ENCODE peak calls at places on chromosome 10, in eight cellular contexts. One of them, this sample, is unnamed.

GRCh38 chr10:3091346-3091787 is 24.0 kb downstream of the PFKP start:
- DNase-seq in germinal center: no peak
- DNase-seq in GM12865: peak
- DNase-seq in suprapubic skin: no peak
- DNase-seq in stimulated activated CD8-positive, alpha-beta memory T cell treated with anti-CD3 and anti-CD28 coated beads, Interleukin-2, amount 100 ng/mL, for 48 hours: no peak
- DNase-seq in Caki2: peak
- DNase-seq in gastrocnemius medialis: no peak
- DNase-seq in activated CD4-positive, alpha-beta T cell treated with anti-CD3 and anti-CD28 coated beads for 36 hours: peak
- DNase-seq in this sample: no peak

GRCh38 chr10:14416308-14416700 is 85.6 kb upstream of the FRMD4A start:
- DNase-seq in stimulated activated CD8-positive, alpha-beta memory T cell treated with anti-CD3 and anti-CD28 coated beads, Interleukin-2, amount 100 ng/mL, for 48 hours: no peak
- DNase-seq in GM12865: no peak
- DNase-seq in activated CD4-positive, alpha-beta T cell treated with anti-CD3 and anti-CD28 coated beads for 36 hours: no peak
- DNase-seq in Caki2: no peak
- DNase-seq in germinal center: no peak
- DNase-seq in gastrocnemius medialis: no peak
- DNase-seq in suprapubic skin: no peak
- DNase-seq in this sample: no peak

GRCh38 chr10:76403876-76404275 is 972.5 kb downstream of the LRMDA start:
- DNase-seq in GM12865: no peak
- DNase-seq in germinal center: no peak
- DNase-seq in Caki2: no peak
- DNase-seq in gastrocnemius medialis: no peak
- DNase-seq in activated CD4-positive, alpha-beta T cell treated with anti-CD3 and anti-CD28 coated beads for 36 hours: no peak
- DNase-seq in suprapubic skin: no peak
- DNase-seq in stimulated activated CD8-positive, alpha-beta memory T cell treated with anti-CD3 and anti-CD28 coated beads, Interleukin-2, amount 100 ng/mL, for 48 hours: no peak
- DNase-seq in this sample: no peak

GRCh38 chr10:10658157-10658556 is 359.5 kb upstream of the CELF2 start:
- DNase-seq in suprapubic skin: no peak
- DNase-seq in GM12865: no peak
- DNase-seq in Caki2: no peak
- DNase-seq in activated CD4-positive, alpha-beta T cell treated with anti-CD3 and anti-CD28 coated beads for 36 hours: no peak
- DNase-seq in gastrocnemius medialis: no peak
- DNase-seq in germinal center: no peak
- DNase-seq in stimulated activated CD8-positive, alpha-beta memory T cell treated with anti-CD3 and anti-CD28 coated beads, Interleukin-2, amount 100 ng/mL, for 48 hours: no peak
- DNase-seq in this sample: no peak

GRCh38 chr10:31593124-31593523 is 274.1 kb downstream of the ZEB1 start:
- DNase-seq in suprapubic skin: no peak
- DNase-seq in gastrocnemius medialis: no peak
- DNase-seq in GM12865: no peak
- DNase-seq in germinal center: no peak
- DNase-seq in stimulated activated CD8-positive, alpha-beta memory T cell treated with anti-CD3 and anti-CD28 coated beads, Interleukin-2, amount 100 ng/mL, for 48 hours: no peak
- DNase-seq in Caki2: no peak
- DNase-seq in activated CD4-positive, alpha-beta T cell treated with anti-CD3 and anti-CD28 coated beads for 36 hours: no peak
- DNase-seq in this sample: no peak

GRCh38 chr10:16923309-16923708 is 106.1 kb upstream of the RSU1 start:
- DNase-seq in suprapubic skin: no peak
- DNase-seq in gastrocnemius medialis: no peak
- DNase-seq in Caki2: no peak
- DNase-seq in stimulated activated CD8-positive, alpha-beta memory T cell treated with anti-CD3 and anti-CD28 coated beads, Interleukin-2, amount 100 ng/mL, for 48 hours: no peak
- DNase-seq in germinal center: no peak
- DNase-seq in activated CD4-positive, alpha-beta T cell treated with anti-CD3 and anti-CD28 coated beads for 36 hours: no peak
- DNase-seq in GM12865: no peak
- DNase-seq in this sample: no peak

GRCh38 chr10:27890971-27891370 is 107.9 kb downstream of the ODAD2 start:
- DNase-seq in Caki2: peak
- DNase-seq in gastrocnemius medialis: no peak
- DNase-seq in germinal center: no peak
- DNase-seq in suprapubic skin: no peak
- DNase-seq in activated CD4-positive, alpha-beta T cell treated with anti-CD3 and anti-CD28 coated beads for 36 hours: no peak
- DNase-seq in GM12865: no peak
- DNase-seq in stimulated activated CD8-positive, alpha-beta memory T cell treated with anti-CD3 and anti-CD28 coated beads, Interleukin-2, amount 100 ng/mL, for 48 hours: no peak
- DNase-seq in this sample: no peak

GRCh38 chr10:1173091-1173490 is 116.9 kb downstream of the WDR37 start:
- DNase-seq in activated CD4-positive, alpha-beta T cell treated with anti-CD3 and anti-CD28 coated beads for 36 hours: no peak
- DNase-seq in stimulated activated CD8-positive, alpha-beta memory T cell treated with anti-CD3 and anti-CD28 coated beads, Interleukin-2, amount 100 ng/mL, for 48 hours: no peak
- DNase-seq in germinal center: no peak
- DNase-seq in GM12865: no peak
- DNase-seq in suprapubic skin: no peak
- DNase-seq in gastrocnemius medialis: no peak
- DNase-seq in Caki2: no peak
- DNase-seq in this sample: no peak

GRCh38 chr10:5697342-5697741 is 12.7 kb downstream of the TASOR2 start:
- DNase-seq in germinal center: no peak
- DNase-seq in activated CD4-positive, alpha-beta T cell treated with anti-CD3 and anti-CD28 coated beads for 36 hours: no peak
- DNase-seq in suprapubic skin: no peak
- DNase-seq in GM12865: no peak
- DNase-seq in Caki2: no peak
- DNase-seq in gastrocnemius medialis: no peak
- DNase-seq in stimulated activated CD8-positive, alpha-beta memory T cell treated with anti-CD3 and anti-CD28 coated beads, Interleukin-2, amount 100 ng/mL, for 48 hours: no peak
- DNase-seq in this sample: no peak

GRCh38 chr10:118624747-118625146 is 29.3 kb upstream of the PRLHR start:
- DNase-seq in gastrocnemius medialis: no peak
- DNase-seq in suprapubic skin: no peak
- DNase-seq in activated CD4-positive, alpha-beta T cell treated with anti-CD3 and anti-CD28 coated beads for 36 hours: no peak
- DNase-seq in GM12865: no peak
- DNase-seq in germinal center: no peak
- DNase-seq in stimulated activated CD8-positive, alpha-beta memory T cell treated with anti-CD3 and anti-CD28 coated beads, Interleukin-2, amount 100 ng/mL, for 48 hours: no peak
- DNase-seq in Caki2: no peak
- DNase-seq in this sample: no peak

GRCh38 chr10:111784386-111784785 is 399.2 kb downstream of the GPAM start:
- DNase-seq in gastrocnemius medialis: no peak
- DNase-seq in suprapubic skin: no peak
- DNase-seq in activated CD4-positive, alpha-beta T cell treated with anti-CD3 and anti-CD28 coated beads for 36 hours: no peak
- DNase-seq in GM12865: no peak
- DNase-seq in germinal center: no peak
- DNase-seq in stimulated activated CD8-positive, alpha-beta memory T cell treated with anti-CD3 and anti-CD28 coated beads, Interleukin-2, amount 100 ng/mL, for 48 hours: no peak
- DNase-seq in Caki2: no peak
- DNase-seq in this sample: no peak

GRCh38 chr10:124611738-124612137 is 132.4 kb downstream of the FAM53B start:
- DNase-seq in gastrocnemius medialis: no peak
- DNase-seq in stimulated activated CD8-positive, alpha-beta memory T cell treated with anti-CD3 and anti-CD28 coated beads, Interleukin-2, amount 100 ng/mL, for 48 hours: peak
- DNase-seq in GM12865: peak
- DNase-seq in Caki2: no peak
- DNase-seq in germinal center: no peak
- DNase-seq in suprapubic skin: no peak
- DNase-seq in activated CD4-positive, alpha-beta T cell treated with anti-CD3 and anti-CD28 coated beads for 36 hours: peak
- DNase-seq in this sample: no peak

GRCh38 chr10:72328045-72328828 is 26.5 kb downstream of the DNAJB12 start:
- DNase-seq in activated CD4-positive, alpha-beta T cell treated with anti-CD3 and anti-CD28 coated beads for 36 hours: peak
- DNase-seq in germinal center: no peak
- DNase-seq in suprapubic skin: no peak
- DNase-seq in Caki2: peak
- DNase-seq in GM12865: peak
- DNase-seq in stimulated activated CD8-positive, alpha-beta memory T cell treated with anti-CD3 and anti-CD28 coated beads, Interleukin-2, amount 100 ng/mL, for 48 hours: no peak
- DNase-seq in gastrocnemius medialis: peak
- DNase-seq in this sample: peak

GRCh38 chr10:37490266-37490665 is 364.9 kb downstream of the ANKRD30A start:
- DNase-seq in Caki2: no peak
- DNase-seq in activated CD4-positive, alpha-beta T cell treated with anti-CD3 and anti-CD28 coated beads for 36 hours: no peak
- DNase-seq in GM12865: peak
- DNase-seq in germinal center: no peak
- DNase-seq in suprapubic skin: no peak
- DNase-seq in gastrocnemius medialis: no peak
- DNase-seq in stimulated activated CD8-positive, alpha-beta memory T cell treated with anti-CD3 and anti-CD28 coated beads, Interleukin-2, amount 100 ng/mL, for 48 hours: no peak
- DNase-seq in this sample: no peak

GRCh38 chr10:32244011-32244410 is 102.9 kb downstream of the EPC1 start:
- DNase-seq in activated CD4-positive, alpha-beta T cell treated with anti-CD3 and anti-CD28 coated beads for 36 hours: no peak
- DNase-seq in gastrocnemius medialis: no peak
- DNase-seq in stimulated activated CD8-positive, alpha-beta memory T cell treated with anti-CD3 and anti-CD28 coated beads, Interleukin-2, amount 100 ng/mL, for 48 hours: no peak
- DNase-seq in GM12865: no peak
- DNase-seq in germinal center: no peak
- DNase-seq in Caki2: no peak
- DNase-seq in suprapubic skin: no peak
- DNase-seq in this sample: no peak

GRCh38 chr10:33473688-33474087 is 139.2 kb upstream of the NRP1 start:
- DNase-seq in GM12865: no peak
- DNase-seq in stimulated activated CD8-positive, alpha-beta memory T cell treated with anti-CD3 and anti-CD28 coated beads, Interleukin-2, amount 100 ng/mL, for 48 hours: no peak
- DNase-seq in gastrocnemius medialis: no peak
- DNase-seq in germinal center: no peak
- DNase-seq in activated CD4-positive, alpha-beta T cell treated with anti-CD3 and anti-CD28 coated beads for 36 hours: no peak
- DNase-seq in Caki2: no peak
- DNase-seq in suprapubic skin: no peak
- DNase-seq in this sample: no peak

GRCh38 chr10:114658175-114658574 is at the start of gene ABLIM1:
- DNase-seq in suprapubic skin: no peak
- DNase-seq in stimulated activated CD8-positive, alpha-beta memory T cell treated with anti-CD3 and anti-CD28 coated beads, Interleukin-2, amount 100 ng/mL, for 48 hours: no peak
- DNase-seq in germinal center: no peak
- DNase-seq in GM12865: no peak
- DNase-seq in activated CD4-positive, alpha-beta T cell treated with anti-CD3 and anti-CD28 coated beads for 36 hours: no peak
- DNase-seq in Caki2: no peak
- DNase-seq in gastrocnemius medialis: no peak
- DNase-seq in this sample: no peak

GRCh38 chr10:125283191-125283590 is 122.8 kb upstream of the CTBP2 start:
- DNase-seq in stimulated activated CD8-positive, alpha-beta memory T cell treated with anti-CD3 and anti-CD28 coated beads, Interleukin-2, amount 100 ng/mL, for 48 hours: no peak
- DNase-seq in GM12865: no peak
- DNase-seq in activated CD4-positive, alpha-beta T cell treated with anti-CD3 and anti-CD28 coated beads for 36 hours: no peak
- DNase-seq in germinal center: no peak
- DNase-seq in Caki2: no peak
- DNase-seq in gastrocnemius medialis: no peak
- DNase-seq in suprapubic skin: no peak
- DNase-seq in this sample: no peak

GRCh38 chr10:132175401-132175800 is 11.3 kb upstream of the DPYSL4 start:
- DNase-seq in gastrocnemius medialis: no peak
- DNase-seq in stimulated activated CD8-positive, alpha-beta memory T cell treated with anti-CD3 and anti-CD28 coated beads, Interleukin-2, amount 100 ng/mL, for 48 hours: no peak
- DNase-seq in germinal center: no peak
- DNase-seq in suprapubic skin: no peak
- DNase-seq in GM12865: no peak
- DNase-seq in Caki2: no peak
- DNase-seq in activated CD4-positive, alpha-beta T cell treated with anti-CD3 and anti-CD28 coated beads for 36 hours: no peak
- DNase-seq in this sample: no peak

GRCh38 chr10:43574035-43574892 is at the start of gene ZNF239:
- DNase-seq in suprapubic skin: peak
- DNase-seq in GM12865: peak
- DNase-seq in stimulated activated CD8-positive, alpha-beta memory T cell treated with anti-CD3 and anti-CD28 coated beads, Interleukin-2, amount 100 ng/mL, for 48 hours: peak
- DNase-seq in Caki2: peak
- DNase-seq in germinal center: peak
- DNase-seq in gastrocnemius medialis: peak
- DNase-seq in activated CD4-positive, alpha-beta T cell treated with anti-CD3 and anti-CD28 coated beads for 36 hours: peak
- DNase-seq in this sample: peak

GRCh38 chr10:17438583-17438982 is 15.8 kb downstream of the ST8SIA6 start:
- DNase-seq in gastrocnemius medialis: no peak
- DNase-seq in GM12865: no peak
- DNase-seq in activated CD4-positive, alpha-beta T cell treated with anti-CD3 and anti-CD28 coated beads for 36 hours: no peak
- DNase-seq in germinal center: no peak
- DNase-seq in Caki2: no peak
- DNase-seq in suprapubic skin: no peak
- DNase-seq in stimulated activated CD8-positive, alpha-beta memory T cell treated with anti-CD3 and anti-CD28 coated beads, Interleukin-2, amount 100 ng/mL, for 48 hours: no peak
- DNase-seq in this sample: no peak

GRCh38 chr10:96832721-96833219 is 672 bp downstream of the LCOR start:
- DNase-seq in stimulated activated CD8-positive, alpha-beta memory T cell treated with anti-CD3 and anti-CD28 coated beads, Interleukin-2, amount 100 ng/mL, for 48 hours: peak
- DNase-seq in activated CD4-positive, alpha-beta T cell treated with anti-CD3 and anti-CD28 coated beads for 36 hours: peak
- DNase-seq in GM12865: peak
- DNase-seq in suprapubic skin: peak
- DNase-seq in germinal center: peak
- DNase-seq in Caki2: no peak
- DNase-seq in gastrocnemius medialis: peak
- DNase-seq in this sample: peak

GRCh38 chr10:1094112-1095057 is 38.2 kb downstream of the WDR37 start:
- DNase-seq in gastrocnemius medialis: no peak
- DNase-seq in suprapubic skin: no peak
- DNase-seq in germinal center: no peak
- DNase-seq in Caki2: no peak
- DNase-seq in GM12865: peak
- DNase-seq in stimulated activated CD8-positive, alpha-beta memory T cell treated with anti-CD3 and anti-CD28 coated beads, Interleukin-2, amount 100 ng/mL, for 48 hours: peak
- DNase-seq in activated CD4-positive, alpha-beta T cell treated with anti-CD3 and anti-CD28 coated beads for 36 hours: peak
- DNase-seq in this sample: no peak

GRCh38 chr10:102175415-102175814 is 23.2 kb downstream of the NOLC1 start:
- DNase-seq in gastrocnemius medialis: no peak
- DNase-seq in stimulated activated CD8-positive, alpha-beta memory T cell treated with anti-CD3 and anti-CD28 coated beads, Interleukin-2, amount 100 ng/mL, for 48 hours: no peak
- DNase-seq in Caki2: no peak
- DNase-seq in suprapubic skin: no peak
- DNase-seq in germinal center: no peak
- DNase-seq in activated CD4-positive, alpha-beta T cell treated with anti-CD3 and anti-CD28 coated beads for 36 hours: no peak
- DNase-seq in GM12865: no peak
- DNase-seq in this sample: no peak

GRCh38 chr10:120750167-120750566 is 101.0 kb upstream of the WDR11 start:
- DNase-seq in germinal center: no peak
- DNase-seq in GM12865: no peak
- DNase-seq in stimulated activated CD8-positive, alpha-beta memory T cell treated with anti-CD3 and anti-CD28 coated beads, Interleukin-2, amount 100 ng/mL, for 48 hours: no peak
- DNase-seq in activated CD4-positive, alpha-beta T cell treated with anti-CD3 and anti-CD28 coated beads for 36 hours: no peak
- DNase-seq in Caki2: no peak
- DNase-seq in suprapubic skin: no peak
- DNase-seq in gastrocnemius medialis: no peak
- DNase-seq in this sample: no peak

GRCh38 chr10:123556049-123556448 is 110.1 kb upstream of the GPR26 start:
- DNase-seq in Caki2: no peak
- DNase-seq in activated CD4-positive, alpha-beta T cell treated with anti-CD3 and anti-CD28 coated beads for 36 hours: no peak
- DNase-seq in stimulated activated CD8-positive, alpha-beta memory T cell treated with anti-CD3 and anti-CD28 coated beads, Interleukin-2, amount 100 ng/mL, for 48 hours: no peak
- DNase-seq in suprapubic skin: peak
- DNase-seq in gastrocnemius medialis: no peak
- DNase-seq in germinal center: no peak
- DNase-seq in GM12865: no peak
- DNase-seq in this sample: no peak

GRCh38 chr10:103127241-103127640 is 65.8 kb downstream of the NT5C2 start:
- DNase-seq in stimulated activated CD8-positive, alpha-beta memory T cell treated with anti-CD3 and anti-CD28 coated beads, Interleukin-2, amount 100 ng/mL, for 48 hours: no peak
- DNase-seq in gastrocnemius medialis: no peak
- DNase-seq in GM12865: no peak
- DNase-seq in suprapubic skin: no peak
- DNase-seq in Caki2: no peak
- DNase-seq in activated CD4-positive, alpha-beta T cell treated with anti-CD3 and anti-CD28 coated beads for 36 hours: no peak
- DNase-seq in germinal center: no peak
- DNase-seq in this sample: no peak

GRCh38 chr10:103502849-103503660 is 9.6 kb downstream of the NEURL1 start:
- DNase-seq in gastrocnemius medialis: no peak
- DNase-seq in germinal center: no peak
- DNase-seq in activated CD4-positive, alpha-beta T cell treated with anti-CD3 and anti-CD28 coated beads for 36 hours: no peak
- DNase-seq in Caki2: no peak
- DNase-seq in stimulated activated CD8-positive, alpha-beta memory T cell treated with anti-CD3 and anti-CD28 coated beads, Interleukin-2, amount 100 ng/mL, for 48 hours: no peak
- DNase-seq in suprapubic skin: no peak
- DNase-seq in GM12865: no peak
- DNase-seq in this sample: peak

GRCh38 chr10:60235001-60235400 is 154.7 kb downstream of the ANK3 start:
- DNase-seq in GM12865: no peak
- DNase-seq in activated CD4-positive, alpha-beta T cell treated with anti-CD3 and anti-CD28 coated beads for 36 hours: no peak
- DNase-seq in gastrocnemius medialis: no peak
- DNase-seq in Caki2: no peak
- DNase-seq in germinal center: no peak
- DNase-seq in suprapubic skin: no peak
- DNase-seq in stimulated activated CD8-positive, alpha-beta memory T cell treated with anti-CD3 and anti-CD28 coated beads, Interleukin-2, amount 100 ng/mL, for 48 hours: no peak
- DNase-seq in this sample: no peak

GRCh38 chr10:35739998-35740397 is 97.9 kb upstream of the FZD8 start:
- DNase-seq in suprapubic skin: no peak
- DNase-seq in stimulated activated CD8-positive, alpha-beta memory T cell treated with anti-CD3 and anti-CD28 coated beads, Interleukin-2, amount 100 ng/mL, for 48 hours: no peak
- DNase-seq in germinal center: no peak
- DNase-seq in GM12865: no peak
- DNase-seq in gastrocnemius medialis: no peak
- DNase-seq in Caki2: no peak
- DNase-seq in activated CD4-positive, alpha-beta T cell treated with anti-CD3 and anti-CD28 coated beads for 36 hours: no peak
- DNase-seq in this sample: no peak

This sample was measured in ovary.